ENCODE peak calls at places on chromosomes 16 and 17, in five cellular contexts. Y, P, D, C and K are unnamed samples.

GRCh38 chr17:6936370-6937028 is 59.4 kb upstream of the ALOX12 start:
- DNase-seq in P (peak; percentile 23), C (peak; percentile 86), D (no peak), Y (peak; percentile 16), K (peak; percentile 77)

GRCh38 chr17:17104036-17104435 is 61.8 kb downstream of the MPRIP start:
- DNase-seq in P (no peak), Y (no peak), C (no peak), D (no peak), K (no peak)

GRCh38 chr16:48492131-48492530 is 106.9 kb upstream of the SIAH1 start:
- DNase-seq in Y (no peak), P (no peak), D (no peak), C (no peak), K (no peak)

GRCh38 chr16:7506363-7506762 is 173.7 kb downstream of the RBFOX1 start:
- DNase-seq in D (no peak), Y (no peak), P (no peak), C (no peak), K (no peak)

GRCh38 chr16:66741131-66741900 is 10.1 kb downstream of the DYNC1LI2 start:
- DNase-seq in P (peak; percentile 87), Y (peak; percentile 92), C (peak; percentile 97), D (peak; percentile 89), K (peak; percentile 99)

GRCh38 chr17:49518346-49519078 is 23.4 kb downstream of the NGFR start:
- DNase-seq in Y (no peak), C (peak; percentile 39), P (no peak), D (no peak), K (no peak)

GRCh38 chr16:56866955-56867830 is 2.2 kb downstream of the SLC12A3 start:
- DNase-seq in P (no peak), D (peak; percentile 50), C (no peak), Y (no peak), K (peak; percentile 67)

GRCh38 chr16:24851700-24852099 is 5.9 kb downstream of the SLC5A11 start:
- DNase-seq in D (no peak), C (no peak), P (no peak), Y (no peak), K (no peak)

GRCh38 chr16:53341787-53342186 is 92.5 kb upstream of the RBL2 start:
- DNase-seq in Y (no peak), D (no peak), P (no peak), C (no peak), K (no peak)

GRCh38 chr16:84286568-84287220 is 8.0 kb upstream of the WFDC1 start:
- DNase-seq in Y (no peak), P (no peak), C (no peak), D (peak; percentile 16), K (no peak)

GRCh38 chr16:17125671-17126070 is 345.1 kb downstream of the XYLT1 start:
- DNase-seq in C (no peak), D (no peak), P (no peak), Y (no peak), K (no peak)

GRCh38 chr17:75245011-75245410 is 16.4 kb downstream of the GGA3 start:
- DNase-seq in Y (no peak), D (no peak), C (no peak), P (no peak), K (no peak)

GRCh38 chr17:40298726-40299125 is 10.3 kb upstream of the RARA start:
- DNase-seq in P (no peak), Y (no peak), D (peak; percentile 20), C (no peak), K (no peak)

GRCh38 chr17:14935139-14935538 is 330.0 kb downstream of the PMP22 start:
- DNase-seq in C (no peak), D (no peak), P (no peak), Y (no peak), K (no peak)

GRCh38 chr17:162689-163088 is 18.8 kb downstream of the DOC2B start:
- DNase-seq in C (no peak), P (no peak), D (no peak), Y (no peak), K (no peak)

GRCh38 chr17:48831549-48831883 is 681 bp downstream of the CALCOCO2 start:
- DNase-seq in D (no peak), C (no peak), Y (no peak), P (no peak), K (no peak)

GRCh38 chr16:89163297-89163696 is 8.3 kb upstream of the CDH15 start:
- DNase-seq in D (no peak), C (no peak), P (no peak), Y (no peak), K (no peak)

GRCh38 chr17:27199948-27200347 is 94.0 kb upstream of the WSB1 start:
- DNase-seq in C (no peak), Y (no peak), D (no peak), P (no peak), K (no peak)

GRCh38 chr16:17196526-17196925 is 274.2 kb downstream of the XYLT1 start:
- DNase-seq in P (no peak), Y (no peak), C (no peak), D (no peak), K (no peak)